ENCODE peak calls at places on chromosomes 16 and 17, in four cellular contexts. X is mesothelial cell of epicardium; K is activated CD8-positive, alpha-beta T cell treated with anti-CD3 and anti-CD28 coated beads, Interleukin-2, amount 10 ng/mL, durations not matched to agents 7 days and 5 days; L is effector memory CD4-positive, alpha-beta T cell. R is an unnamed sample.

GRCh38 chr16:1398826-1399581 is 15.5 kb downstream of the UNKL start:
- DNase-seq in X (no peak), K (no peak), L (no peak), R (no peak)

GRCh38 chr16:49505556-49505955 is 132.0 kb downstream of the C16orf78 start:
- DNase-seq in X (no peak), K (no peak), L (no peak), R (no peak)

GRCh38 chr17:628507-628941 is 86.1 kb downstream of the VPS53 start:
- DNase-seq in X (no peak), L (no peak), K (no peak), R (no peak)

GRCh38 chr16:81275795-81276194 is 37.3 kb downstream of the BCO1 start:
- DNase-seq in L (no peak), X (no peak), K (no peak), R (no peak)

GRCh38 chr16:84597518-84598390 is 20.1 kb downstream of the COTL1 start:
- DNase-seq in K (peak), X (no peak), L (no peak), R (no peak)

GRCh38 chr17:45740553-45741330 is 43.4 kb upstream of the CRHR1 start:
- DNase-seq in L (no peak), X (no peak), K (peak), R (peak)

GRCh38 chr17:3762922-3763776 is 37.8 kb downstream of the ITGAE start:
- DNase-seq in X (no peak), L (peak), K (peak), R (no peak)

GRCh38 chr17:39972271-39972670 is 8.3 kb upstream of the PSMD3 start:
- DNase-seq in K (no peak), L (no peak), X (no peak), R (peak)

GRCh38 chr17:77126519-77126918 is 14.2 kb upstream of the SEC14L1 start:
- DNase-seq in X (no peak), K (no peak), L (no peak), R (no peak)

GRCh38 chr17:78238823-78239488 is 7.5 kb downstream of the TMEM235 start:
- DNase-seq in K (no peak), L (no peak), X (no peak), R (no peak)

GRCh38 chr17:9217151-9218067 is 196.1 kb downstream of the NTN1 start:
- DNase-seq in K (no peak), X (no peak), L (no peak), R (no peak)

GRCh38 chr17:59105852-59106462 is 723 bp downstream of the TRIM37 start:
- DNase-seq in X (peak), K (peak), L (peak), R (peak)

GRCh38 chr16:3902731-3903130 is 22.2 kb upstream of the CREBBP start:
- DNase-seq in L (no peak), K (no peak), X (no peak), R (no peak)

GRCh38 chr16:87464691-87465300 is 28.0 kb downstream of the ZCCHC14 start:
- DNase-seq in K (peak), X (no peak), L (no peak), R (peak)

GRCh38 chr17:40346061-40346767 is 18.3 kb downstream of the GJD3 start:
- DNase-seq in X (no peak), L (no peak), K (no peak), R (no peak)

GRCh38 chr17:76546556-76547182 is 6.8 kb downstream of the PRCD start:
- DNase-seq in L (no peak), X (no peak), K (no peak), R (no peak)

GRCh38 chr17:55774834-55775233 is 24.0 kb downstream of the PCTP start:
- DNase-seq in X (no peak), L (no peak), K (no peak), R (peak)

GRCh38 chr16:53945996-53946395 is 242.0 kb downstream of the FTO start:
- DNase-seq in X (no peak), L (no peak), K (no peak), R (peak)

GRCh38 chr17:54736573-54736972 is 164.1 kb upstream of the TOM1L1 start:
- DNase-seq in K (no peak), L (no peak), X (no peak), R (no peak)

GRCh38 chr17:75662511-75662910 is 4.4 kb downstream of the RECQL5 start:
- DNase-seq in L (no peak), X (no peak), K (no peak), R (no peak)

GRCh38 chr16:11734653-11735043 is 8.0 kb downstream of the TXNDC11 start:
- DNase-seq in K (no peak), X (no peak), L (no peak), R (no peak)

GRCh38 chr16:80704751-80705150 is 99.6 kb downstream of the CDYL2 start:
- DNase-seq in L (no peak), X (no peak), K (no peak), R (no peak)

GRCh38 chr17:29836643-29837042 is 93.4 kb downstream of the SSH2 start:
- DNase-seq in K (no peak), L (no peak), X (no peak), R (no peak)